ENCODE peak calls at places on chromosome 13, in nine cellular contexts. F, U, G, Q, E, O, D, N and M are unnamed samples.
A peak's percentile ranks its signal among the peaks of the same experiment; 100 is the strongest.

GRCh38 chr13:38804061-38804460 is 117.2 kb downstream of the FREM2 start:
- DNase-seq in N (no peak), Q (no peak), E (no peak), O (no peak), F (no peak), D (no peak), G (no peak), U (no peak), M (no peak)

GRCh38 chr13:28161370-28161769 is 23.0 kb downstream of the PAN3 start:
- DNase-seq in Q (no peak), U (no peak), O (no peak), D (no peak), G (no peak), N (no peak), F (no peak), E (no peak), M (peak; percentile 30)

GRCh38 chr13:50129923-50130685 is 114.9 kb downstream of the KCNRG start:
- DNase-seq in O (peak; percentile 88), Q (peak; percentile 92), G (no peak), N (no peak), F (no peak), E (peak; percentile 43), D (peak; percentile 46), U (peak; percentile 43), M (peak; percentile 59)

GRCh38 chr13:28778308-28779215 is 41.6 kb upstream of the MTUS2 start:
- DNase-seq in U (no peak), D (no peak), G (no peak), O (peak; percentile 73), N (no peak), F (no peak), Q (peak; percentile 81), E (no peak), M (no peak)

GRCh38 chr13:114067886-114068722 is 64.3 kb downstream of the RASA3 start:
- DNase-seq in G (no peak), F (no peak), Q (peak; percentile 81), D (peak; percentile 69), U (peak; percentile 29), E (no peak), O (peak; percentile 68), N (no peak), M (no peak)

GRCh38 chr13:112651750-112652511 is 37.9 kb upstream of the ATP11A start:
- DNase-seq in F (no peak), E (no peak), G (no peak), D (no peak), Q (no peak), N (no peak), U (no peak), O (no peak), M (no peak)

GRCh38 chr13:109211616-109212015 is 574.8 kb downstream of the IRS2 start:
- DNase-seq in Q (no peak), U (no peak), F (no peak), G (no peak), N (no peak), D (no peak), O (no peak), E (no peak), M (peak; percentile 36)

GRCh38 chr13:98284677-98285076 is 107.6 kb upstream of the RNF113B start:
- DNase-seq in O (no peak), N (no peak), U (no peak), G (no peak), E (no peak), F (no peak), Q (no peak), D (no peak), M (no peak)

GRCh38 chr13:84609716-84610115 is 727.4 kb upstream of the SLITRK1 start:
- DNase-seq in G (no peak), E (no peak), N (no peak), D (no peak), U (no peak), Q (no peak), O (no peak), F (no peak), M (peak; percentile 4)

GRCh38 chr13:26600345-26600761 is 42.9 kb downstream of the WASF3 start:
- DNase-seq in O (no peak), D (no peak), E (no peak), U (no peak), N (no peak), G (no peak), Q (no peak), F (no peak), M (peak; percentile 80)

GRCh38 chr13:27792393-27793218 is at the start of gene GSX1:
- DNase-seq in Q (peak; percentile 90), U (peak; percentile 70), D (peak; percentile 69), F (no peak), G (peak; percentile 12), N (no peak), O (peak; percentile 85), E (peak; percentile 86), M (peak; percentile 62)

GRCh38 chr13:92843549-92843948 is 383.1 kb upstream of the GPC6 start:
- DNase-seq in F (no peak), E (no peak), U (no peak), N (no peak), D (no peak), Q (no peak), O (no peak), G (no peak), M (peak; percentile 80)

GRCh38 chr13:75181906-75182305 is 300.1 kb downstream of the TBC1D4 start:
- DNase-seq in Q (no peak), O (no peak), F (no peak), N (no peak), E (no peak), D (no peak), G (no peak), U (no peak), M (peak; percentile 23)

GRCh38 chr13:21799671-21800070 is 128.8 kb downstream of the FGF9 start:
- DNase-seq in G (no peak), U (no peak), E (no peak), D (no peak), F (no peak), Q (no peak), N (no peak), O (no peak), M (no peak)

GRCh38 chr13:94825507-94825906 is 113.2 kb upstream of the SOX21 start:
- DNase-seq in E (no peak), Q (peak; percentile 83), U (peak; percentile 49), O (no peak), N (no peak), F (no peak), D (no peak), G (peak; percentile 40), M (peak; percentile 11)

GRCh38 chr13:33745370-33746324 is 72.3 kb upstream of the RFC3 start:
- DNase-seq in O (no peak), N (no peak), E (no peak), D (no peak), F (no peak), U (no peak), G (no peak), Q (no peak), M (no peak)

GRCh38 chr13:104408733-104409132 is 1342.5 kb upstream of the SLC10A2 start:
- DNase-seq in D (no peak), O (no peak), U (no peak), N (no peak), E (no peak), Q (no peak), F (no peak), G (no peak), M (no peak)

GRCh38 chr13:112806761-112807652 is 117.2 kb downstream of the ATP11A start:
- DNase-seq in O (no peak), N (no peak), D (no peak), Q (no peak), U (no peak), E (no peak), G (no peak), F (no peak), M (no peak)

GRCh38 chr13:77599351-77599750 is 63.8 kb downstream of the SCEL start:
- DNase-seq in Q (no peak), G (no peak), F (no peak), E (no peak), D (no peak), U (no peak), O (no peak), N (no peak), M (no peak)

GRCh38 chr13:28558567-28558966 is 63.6 kb upstream of the FLT1 start:
- DNase-seq in G (no peak), E (no peak), F (no peak), O (no peak), N (no peak), D (no peak), Q (peak; percentile 34), U (peak; percentile 66), M (no peak)